ENCODE peak calls at places on chromosomes 16 and 17, in six cellular contexts. R is A549, O is T-cell, K is Calu3, B is NCI-H1694, U is CMK. G is an unnamed sample.

GRCh38 chr17:76537578-76538280 is at the start of gene CYGB:
- DNase-seq in R (no peak), O (no peak), K (no peak), B (no peak), U (no peak), G (no peak)

GRCh38 chr17:79138826-79139225 is 64.2 kb downstream of the ENGASE start:
- DNase-seq in R (no peak), O (no peak), K (no peak), B (no peak), U (no peak), G (no peak)

GRCh38 chr16:86424968-86425367 is 85.4 kb upstream of the FOXF1 start:
- DNase-seq in R (no peak), O (no peak), K (no peak), B (no peak), U (no peak), G (no peak)

GRCh38 chr16:74736531-74737157 is 36.0 kb upstream of the MLKL start:
- DNase-seq in R (no peak), O (no peak), K (no peak), B (no peak), U (no peak), G (no peak)

GRCh38 chr16:15899538-15900100 is 11.2 kb upstream of the CEP20 start:
- DNase-seq in R (peak), O (no peak), K (peak), B (no peak), U (no peak), G (peak)

GRCh38 chr16:30559690-30560089 is 1.5 kb upstream of the ZNF764 start:
- DNase-seq in R (no peak), O (no peak), K (no peak), B (no peak), U (no peak), G (no peak)

GRCh38 chr17:81641825-81642489 is 5.0 kb downstream of the TSPAN10 start:
- DNase-seq in R (peak), O (no peak), K (no peak), B (no peak), U (no peak), G (no peak)

GRCh38 chr17:67492824-67493490 is 115.9 kb downstream of the PITPNC1 start:
- DNase-seq in R (no peak), O (no peak), K (no peak), B (no peak), U (no peak), G (no peak)

GRCh38 chr17:10751569-10751968 is 21.7 kb upstream of the TMEM220 start:
- DNase-seq in R (no peak), O (no peak), K (no peak), B (no peak), U (no peak), G (no peak)

GRCh38 chr17:4900231-4901107 is 1.1 kb downstream of the C17orf107 start:
- DNase-seq in R (no peak), O (peak), K (no peak), B (no peak), U (no peak), G (no peak)

GRCh38 chr16:3175157-3176153 is 12.5 kb upstream of the OR1F1 start:
- DNase-seq in R (peak), O (no peak), K (peak), B (peak), U (no peak), G (no peak)

GRCh38 chr16:2859686-2860265 is 1.8 kb upstream of the PRSS22 start:
- DNase-seq in R (no peak), O (no peak), K (no peak), B (no peak), U (no peak), G (no peak)

GRCh38 chr16:3065742-3066439 is 451 bp downstream of the IL32 start:
- DNase-seq in R (no peak), O (peak), K (no peak), B (no peak), U (no peak), G (no peak)

GRCh38 chr17:78484300-78485159 is 92.7 kb downstream of the DNAH17 start:
- DNase-seq in R (peak), O (peak), K (peak), B (no peak), U (peak), G (peak)

GRCh38 chr16:30922420-30922959 is 882 bp upstream of the FBXL19 start:
- DNase-seq in R (peak), O (peak), K (peak), B (peak), U (peak), G (peak)

GRCh38 chr17:512926-513325 is 160.3 kb upstream of the RPH3AL start:
- DNase-seq in R (no peak), O (no peak), K (no peak), B (no peak), U (no peak), G (no peak)

GRCh38 chr16:89044394-89045180 is 49.1 kb upstream of the ACSF3 start:
- DNase-seq in R (no peak), O (no peak), K (no peak), B (no peak), U (no peak), G (no peak)

GRCh38 chr17:40915721-40916256 is 21.7 kb downstream of the KRT23 start:
- DNase-seq in R (no peak), O (no peak), K (peak), B (no peak), U (no peak), G (no peak)

G was measured in Caco-2.